ENCODE peak calls at places on chromosome 9, in eight cellular contexts. I is cardiac muscle cell, X is PC-3, D is psoas muscle, K is HFF-Myc, C is MCF 10A, W is WTC11, U is lower lobe of right lung. P is an unnamed sample.

GRCh38 chr9:97954550-97954989 is 16.6 kb upstream of the HEMGN start:
- DNase-seq in I (peak; percentile 11), X (peak; percentile 57), D (no peak), K (no peak), C (peak; percentile 64), W (peak; percentile 71), U (no peak), P (no peak)

GRCh38 chr9:129174724-129175514 is 3.1 kb downstream of the IER5L start:
- DNase-seq in I (peak; percentile 97), X (peak; percentile 68), D (peak; percentile 85), K (peak; percentile 29), C (peak; percentile 80), W (peak; percentile 48), U (peak; percentile 82), P (no peak)

GRCh38 chr9:128528445-128529160 is 23.8 kb upstream of the SPTAN1 start:
- DNase-seq in I (peak; percentile 9), X (peak; percentile 62), D (no peak), K (no peak), C (no peak), W (no peak), U (no peak), P (no peak)

GRCh38 chr9:136671646-136672430 is 9.1 kb downstream of the EGFL7 start:
- DNase-seq in I (peak; percentile 31), X (peak; percentile 18), D (no peak), K (no peak), C (peak; percentile 28), W (peak; percentile 80), U (no peak), P (no peak)

GRCh38 chr9:35374436-35374835 is 115.5 kb upstream of the RUSC2 start:
- DNase-seq in I (no peak), X (no peak), D (no peak), K (no peak), C (no peak), W (no peak), U (no peak), P (no peak)

GRCh38 chr9:114430443-114430842 is 42.7 kb upstream of the AKNA start:
- DNase-seq in I (no peak), X (peak; percentile 44), D (no peak), K (no peak), C (no peak), W (no peak), U (no peak), P (no peak)

GRCh38 chr9:125754096-125754495 is 6.9 kb downstream of the PBX3 start:
- DNase-seq in I (no peak), X (no peak), D (no peak), K (no peak), C (no peak), W (no peak), U (no peak), P (no peak)

GRCh38 chr9:91001146-91001611 is 199.6 kb downstream of the SYK start:
- DNase-seq in I (peak; percentile 31), X (peak; percentile 91), D (no peak), K (no peak), C (peak; percentile 99), W (no peak), U (no peak), P (peak; percentile 79)

GRCh38 chr9:23081377-23081776 is 634.8 kb downstream of the DMRTA1 start:
- DNase-seq in I (no peak), X (no peak), D (no peak), K (no peak), C (no peak), W (no peak), U (no peak), P (no peak)

GRCh38 chr9:115847245-115847644 is 306.3 kb upstream of the PAPPA start:
- DNase-seq in I (peak; percentile 46), X (peak; percentile 38), D (no peak), K (no peak), C (peak; percentile 53), W (no peak), U (no peak), P (no peak)

GRCh38 chr9:25939116-25939515 is 260.9 kb upstream of the TUSC1 start:
- DNase-seq in I (no peak), X (no peak), D (no peak), K (no peak), C (no peak), W (no peak), U (no peak), P (no peak)

GRCh38 chr9:130862747-130863146 is 27.7 kb downstream of the ABL1 start:
- DNase-seq in I (no peak), X (no peak), D (no peak), K (no peak), C (no peak), W (no peak), U (no peak), P (no peak)

GRCh38 chr9:107269681-107270080 is 13.4 kb upstream of the RAD23B start:
- DNase-seq in I (peak; percentile 73), X (no peak), D (no peak), K (no peak), C (peak; percentile 61), W (no peak), U (no peak), P (no peak)

GRCh38 chr9:96500696-96501660 is 51.0 kb downstream of the HABP4 start:
- DNase-seq in I (no peak), X (no peak), D (no peak), K (no peak), C (no peak), W (no peak), U (no peak), P (no peak)

GRCh38 chr9:73613092-73613701 is 461.5 kb downstream of the ANXA1 start:
- DNase-seq in I (peak; percentile 39), X (no peak), D (no peak), K (no peak), C (no peak), W (no peak), U (no peak), P (no peak)

GRCh38 chr9:113664176-113664875 is 200.8 kb downstream of the RGS3 start:
- DNase-seq in I (no peak), X (no peak), D (no peak), K (no peak), C (no peak), W (no peak), U (no peak), P (no peak)

GRCh38 chr9:16154570-16155078 is 601.8 kb downstream of the CCDC171 start:
- DNase-seq in I (peak; percentile 49), X (peak; percentile 20), D (peak; percentile 35), K (no peak), C (no peak), W (peak; percentile 79), U (no peak), P (no peak)

GRCh38 chr9:79883073-79883645 is 311.4 kb downstream of the TLE4 start:
- DNase-seq in I (no peak), X (no peak), D (no peak), K (no peak), C (no peak), W (no peak), U (no peak), P (no peak)

GRCh38 chr9:123349691-123350480 is 6.1 kb upstream of the CRB2 start:
- DNase-seq in I (peak; percentile 67), X (peak; percentile 69), D (no peak), K (no peak), C (peak; percentile 65), W (peak; percentile 84), U (no peak), P (no peak)

GRCh38 chr9:104866186-104866585 is 61.8 kb downstream of the ABCA1 start:
- DNase-seq in I (peak; percentile 43), X (peak; percentile 11), D (no peak), K (no peak), C (peak; percentile 58), W (no peak), U (no peak), P (no peak)

GRCh38 chr9:125427556-125427955 is 165.9 kb downstream of the GAPVD1 start:
- DNase-seq in I (no peak), X (no peak), D (no peak), K (no peak), C (no peak), W (no peak), U (no peak), P (no peak)

GRCh38 chr9:131738838-131739191 is 1.1 kb downstream of the RAPGEF1 start:
- DNase-seq in I (no peak), X (peak; percentile 52), D (no peak), K (no peak), C (peak; percentile 33), W (peak; percentile 46), U (peak; percentile 50), P (no peak)

GRCh38 chr9:124666642-124667041 is 104.5 kb downstream of the NR6A1 start:
- DNase-seq in I (no peak), X (no peak), D (no peak), K (no peak), C (no peak), W (no peak), U (no peak), P (no peak)

GRCh38 chr9:36041491-36041890 is 4.8 kb downstream of the RECK start:
- DNase-seq in I (no peak), X (no peak), D (no peak), K (no peak), C (no peak), W (no peak), U (no peak), P (no peak)

GRCh38 chr9:1044643-1045042 is 5.5 kb upstream of the DMRT2 start:
- DNase-seq in I (peak; percentile 33), X (no peak), D (peak; percentile 82), K (no peak), C (no peak), W (no peak), U (no peak), P (no peak)

GRCh38 chr9:1047605-1048235 is 2.4 kb upstream of the DMRT2 start:
- DNase-seq in I (no peak), X (peak; percentile 18), D (peak; percentile 55), K (no peak), C (no peak), W (peak; percentile 35), U (no peak), P (no peak)

GRCh38 chr9:1046639-1047604 is 3.2 kb upstream of the DMRT2 start:
- DNase-seq in I (no peak), X (no peak), D (no peak), K (no peak), C (no peak), W (peak; percentile 64), U (no peak), P (no peak)

GRCh38 chr9:1042466-1042865 is 7.7 kb upstream of the DMRT2 start:
- DNase-seq in I (peak; percentile 23), X (no peak), D (peak; percentile 26), K (no peak), C (no peak), W (peak; percentile 80), U (no peak), P (peak; percentile 86)
- TF ChIP-seq CTCF in I (peak; percentile 34), X (no peak), D (peak; percentile 31), K (peak; percentile 27), C (no peak), W (peak; percentile 61), U (peak; percentile 19), P (peak; percentile 84)

GRCh38 chr9:126933334-126933980 is 18.9 kb downstream of the RALGPS1 start:
- DNase-seq in I (no peak), X (no peak), D (no peak), K (no peak), C (no peak), W (no peak), U (no peak), P (no peak)
- TF ChIP-seq CTCF in I (no peak), X (no peak), D (no peak), K (no peak), C (no peak), W (no peak), U (no peak), P (no peak)

GRCh38 chr9:95447660-95448420 is 68.9 kb downstream of the PTCH1 start:
- DNase-seq in I (no peak), X (no peak), D (no peak), K (no peak), C (no peak), W (peak; percentile 69), U (no peak), P (no peak)
- TF ChIP-seq CTCF in I (no peak), X (no peak), D (no peak), K (no peak), C (no peak), W (no peak), U (no peak), P (no peak)

GRCh38 chr9:92342825-92343488 is 17.2 kb downstream of the CENPP start:
- DNase-seq in I (peak; percentile 23), X (peak; percentile 19), D (no peak), K (no peak), C (no peak), W (no peak), U (no peak), P (no peak)
- TF ChIP-seq CTCF in I (peak; percentile 2), X (no peak), D (peak; percentile 24), K (no peak), C (peak; percentile 32), W (no peak), U (no peak), P (peak; percentile 28)